ENCODE peak calls at places on chromosomes 6 and 20, in four cellular contexts. F is breast epithelium, K is sigmoid colon, H is GM12878. W is an unnamed sample.

GRCh38 chr6:135722182-135722581 is 129.3 kb upstream of the PDE7B start:
- DNase-seq in F (no peak), K (no peak), H (no peak), W (no peak)

GRCh38 chr6:14596410-14596809 is 478.8 kb downstream of the CD83 start:
- DNase-seq in F (no peak), K (peak), H (no peak), W (no peak)

GRCh38 chr20:51156796-51157119 is 133.9 kb upstream of the KCNG1 start:
- DNase-seq in F (no peak), K (no peak), H (no peak), W (no peak)

GRCh38 chr20:49938173-49939163 is 2.3 kb downstream of the RNF114 start:
- DNase-seq in F (no peak), K (peak), H (no peak), W (no peak)

GRCh38 chr6:138504764-138505689 is 5.7 kb upstream of the NHSL1 start:
- DNase-seq in F (no peak), K (no peak), H (no peak), W (no peak)

GRCh38 chr6:122145741-122146240 is 253.7 kb upstream of the HSF2 start:
- DNase-seq in F (no peak), K (no peak), H (no peak), W (no peak)

GRCh38 chr6:28585335-28585734 is 59.7 kb downstream of the GPX5 start:
- DNase-seq in F (no peak), K (no peak), H (no peak), W (no peak)

GRCh38 chr6:25699649-25700048 is 47.6 kb downstream of the SCGN start:
- DNase-seq in F (no peak), K (no peak), H (no peak), W (no peak)

GRCh38 chr6:13452346-13453171 is 34.8 kb downstream of the GFOD1 start:
- DNase-seq in F (no peak), K (peak), H (no peak), W (no peak)

GRCh38 chr6:170174771-170175643 is 115.9 kb downstream of the DLL1 start:
- DNase-seq in F (peak), K (no peak), H (no peak), W (no peak)

GRCh38 chr20:20824924-20825584 is 112.6 kb upstream of the RALGAPA2 start:
- DNase-seq in F (peak), K (peak), H (peak), W (peak)

GRCh38 chr6:150142657-150143501 is at the start of gene PPP1R14C:
- DNase-seq in F (no peak), K (no peak), H (no peak), W (peak)

GRCh38 chr6:151475653-151476523 is 17.9 kb upstream of the CCDC170 start:
- DNase-seq in F (no peak), K (no peak), H (no peak), W (no peak)

GRCh38 chr20:62829231-62830230 is 12.7 kb downstream of the COL9A3 start:
- DNase-seq in F (no peak), K (no peak), H (no peak), W (no peak)

GRCh38 chr20:39823239-39823638 is 861.1 kb downstream of the DHX35 start:
- DNase-seq in F (no peak), K (no peak), H (no peak), W (no peak)

GRCh38 chr6:89611666-89612065 is 26.9 kb downstream of the LYRM2 start:
- DNase-seq in F (no peak), K (no peak), H (no peak), W (no peak)

GRCh38 chr6:169638915-169639314 is 62.9 kb downstream of the WDR27 start:
- DNase-seq in F (no peak), K (no peak), H (no peak), W (no peak)

GRCh38 chr20:34768105-34768504 is 57.3 kb downstream of the NCOA6 start:
- DNase-seq in F (no peak), K (no peak), H (no peak), W (no peak)

GRCh38 chr20:37383229-37383989 is 37.5 kb downstream of the SRC start:
- DNase-seq in F (no peak), K (peak), H (no peak), W (no peak)

GRCh38 chr6:164396071-164397047 is 913.0 kb downstream of the C6orf118 start:
- DNase-seq in F (no peak), K (no peak), H (no peak), W (no peak)

GRCh38 chr6:37785002-37785687 is 34.4 kb upstream of the ZFAND3 start:
- DNase-seq in F (no peak), K (no peak), H (no peak), W (no peak)

GRCh38 chr20:38497246-38497645 is 24.6 kb downstream of the RALGAPB start:
- DNase-seq in F (no peak), K (no peak), H (no peak), W (no peak)

GRCh38 chr6:33875696-33876095 is 71.9 kb upstream of the MLN start:
- DNase-seq in F (no peak), K (no peak), H (no peak), W (no peak)

GRCh38 chr6:45959534-45960195 is 56.0 kb downstream of the CLIC5 start:
- DNase-seq in F (no peak), K (no peak), H (no peak), W (no peak)

GRCh38 chr6:33419580-33420492 is at the start of gene SYNGAP1:
- DNase-seq in F (no peak), K (peak), H (no peak), W (no peak)

GRCh38 chr20:22312744-22313346 is 271.5 kb downstream of the FOXA2 start:
- DNase-seq in F (no peak), K (no peak), H (no peak), W (no peak)

GRCh38 chr6:138307816-138308727 is 69.6 kb upstream of the SMIM28 start:
- DNase-seq in F (no peak), K (peak), H (no peak), W (no peak)

GRCh38 chr6:108080010-108080780 is 5.7 kb upstream of the OSTM1 start:
- DNase-seq in F (no peak), K (no peak), H (no peak), W (no peak)

GRCh38 chr6:149221774-149222070 is 95.8 kb upstream of the TAB2 start:
- DNase-seq in F (no peak), K (no peak), H (no peak), W (no peak)

GRCh38 chr6:14799928-14800327 is 445.9 kb upstream of the JARID2 start:
- DNase-seq in F (no peak), K (peak), H (peak), W (no peak)

GRCh38 chr20:53657732-53658131 is 64.1 kb upstream of the ZNF217 start:
- DNase-seq in F (no peak), K (no peak), H (no peak), W (no peak)

GRCh38 chr20:45919536-45919933 is 7.6 kb upstream of the PLTP start:
- DNase-seq in F (no peak), K (peak), H (no peak), W (no peak)

GRCh38 chr6:143107440-143107839 is 46.8 kb downstream of the AIG1 start:
- DNase-seq in F (no peak), K (no peak), H (no peak), W (no peak)

DNA sequence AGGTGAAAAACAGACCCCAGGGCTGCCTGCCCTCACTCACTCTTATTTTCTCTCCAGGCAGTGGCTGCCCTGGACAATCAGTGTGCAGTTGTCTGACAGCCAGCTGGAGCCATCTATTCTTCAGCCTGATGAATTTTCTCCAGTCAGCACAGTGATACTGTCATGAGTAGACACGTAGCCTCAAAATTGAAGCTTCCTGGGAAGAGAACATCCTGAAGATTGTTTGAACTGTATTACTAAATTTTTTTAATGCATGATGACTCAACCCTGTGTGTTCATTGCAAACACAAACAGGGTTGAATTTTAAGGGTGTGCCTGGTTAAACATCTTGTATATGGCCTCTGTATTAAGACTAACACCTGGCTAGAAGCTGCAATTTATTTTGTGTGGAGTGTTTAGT is 49.8 kb upstream of the STXBP5 start:
- DNase-seq in F (no peak), K (no peak), H (no peak), W (no peak)
- TF ChIP-seq POLR2AphosphoS5 in F (no peak), K (no peak), H (no peak), W (no peak)

DNA sequence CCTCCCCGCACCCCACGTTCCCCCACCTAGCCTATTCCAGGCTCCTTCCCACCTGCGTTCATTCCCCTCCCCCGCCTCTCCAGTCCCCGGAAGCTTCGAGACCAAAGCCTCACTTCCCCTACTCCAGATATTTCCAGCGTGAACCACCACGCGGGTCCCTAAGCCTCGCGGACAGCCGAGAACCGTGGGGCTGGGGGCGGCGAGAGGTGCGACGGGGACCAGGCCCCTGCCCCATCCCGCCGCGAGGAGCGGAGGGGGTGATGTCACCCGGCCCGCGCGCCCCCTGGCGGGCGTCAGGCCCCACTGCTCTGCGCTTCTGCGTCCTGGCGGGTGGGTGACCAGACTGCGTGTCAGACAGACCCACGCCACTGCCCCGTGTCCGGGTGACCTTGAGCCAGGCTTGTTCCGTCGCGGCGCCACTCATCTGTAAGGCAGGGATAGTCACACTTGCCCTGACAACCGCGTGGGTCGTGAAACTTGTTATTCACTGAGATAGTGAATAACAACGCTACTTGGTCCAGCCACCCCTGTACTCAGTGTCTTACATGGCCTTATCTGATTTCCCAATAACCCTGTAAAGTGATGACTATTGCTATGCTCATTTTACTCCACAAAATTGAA is 9.0 kb upstream of the HSP90AB1 start:
- DNase-seq in F (peak), K (peak), H (no peak), W (peak)
- TF ChIP-seq POLR2AphosphoS5 in F (peak), K (no peak), H (no peak), W (no peak)

GRCh38 chr20:64102647-64103354 is 4.6 kb downstream of the NPBWR2 start:
- DNase-seq in F (no peak), K (no peak), H (no peak), W (no peak)
- TF ChIP-seq POLR2AphosphoS5 in F (no peak), K (no peak), H (no peak), W (no peak)

DNA sequence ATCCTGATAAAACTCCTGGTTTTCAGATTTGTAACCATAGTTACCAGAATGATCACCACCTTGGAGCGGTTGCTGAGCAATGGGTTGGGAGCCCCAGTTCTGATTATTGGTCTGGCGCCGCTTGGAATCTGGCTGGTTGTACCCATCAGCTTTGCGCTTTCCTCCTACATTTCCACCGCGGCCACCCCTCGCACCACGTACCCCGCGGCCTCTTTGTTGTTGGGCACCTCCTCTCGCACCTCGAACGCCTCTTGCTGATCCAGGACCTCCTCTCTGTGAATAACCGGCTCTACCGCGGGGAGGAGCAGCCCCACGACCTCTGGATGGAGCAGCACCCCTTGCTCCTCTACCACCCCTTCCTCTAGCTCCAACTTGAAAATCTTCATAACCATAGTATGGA is 21.1 kb upstream of the SNX14 start:
- DNase-seq in F (no peak), K (no peak), H (no peak), W (no peak)
- TF ChIP-seq POLR2AphosphoS5 in F (no peak), K (no peak), H (peak), W (peak)

DNA sequence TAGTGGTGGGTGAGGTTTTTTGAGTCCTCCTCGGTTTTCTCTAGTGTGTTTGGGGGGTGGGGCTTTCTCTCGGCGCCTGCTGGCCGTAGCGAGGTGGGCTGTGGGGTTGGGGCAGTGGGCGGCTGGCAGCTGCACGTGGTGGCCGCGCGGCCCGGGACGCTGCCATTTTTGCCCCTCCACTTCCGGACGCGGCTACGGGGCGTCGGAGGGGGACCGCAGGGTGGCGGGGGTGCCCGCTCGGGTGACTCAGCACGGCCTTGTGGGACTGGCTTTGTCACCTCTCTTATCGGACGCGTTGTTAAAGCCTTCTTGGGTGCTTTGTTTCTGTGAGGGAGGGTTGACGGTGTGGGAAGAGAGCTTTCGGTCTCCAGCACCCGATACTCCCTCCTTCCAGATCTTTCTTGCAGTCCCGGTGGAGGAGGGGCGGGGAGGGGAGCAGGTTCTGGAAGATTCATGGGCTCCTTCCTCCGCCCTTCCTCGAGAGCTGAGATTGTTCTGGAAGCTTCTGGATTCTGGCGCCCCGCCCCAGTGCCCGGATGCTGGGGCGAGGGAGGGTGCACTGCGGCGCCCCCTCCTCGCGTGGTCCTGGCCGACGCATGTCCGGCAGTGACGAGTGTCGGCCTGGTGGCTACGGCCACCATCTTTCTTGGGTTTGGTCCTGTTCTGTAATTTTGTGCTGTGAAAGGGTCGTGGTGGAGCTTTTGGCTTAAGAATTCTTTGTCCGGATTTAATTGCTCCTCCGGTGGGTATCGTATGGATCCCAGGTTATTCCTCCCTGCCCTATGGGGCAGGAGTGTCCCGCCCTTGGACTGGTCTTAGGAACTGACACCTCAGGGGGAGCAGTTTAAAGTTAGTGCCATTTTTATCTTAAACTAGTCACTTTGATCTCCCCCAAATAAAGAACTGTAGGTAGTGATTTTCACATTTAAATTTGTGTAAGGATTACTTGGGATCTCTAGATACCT is 719 bp downstream of the HSP90AB1 start:
- DNase-seq in F (peak), K (peak), H (no peak), W (no peak)
- TF ChIP-seq POLR2AphosphoS5 in F (no peak), K (peak), H (peak), W (no peak)

GRCh38 chr20:17963114-17963897 is 5.3 kb downstream of the SNX5 start:
- DNase-seq in F (no peak), K (no peak), H (no peak), W (no peak)

GRCh38 chr20:17961600-17961965 is 7.0 kb downstream of the SNX5 start:
- DNase-seq in F (no peak), K (no peak), H (no peak), W (no peak)

GRCh38 chr20:17958326-17959256 is 10.0 kb downstream of the SNX5 start:
- DNase-seq in F (no peak), K (no peak), H (no peak), W (no peak)

GRCh38 chr20:17959257-17959627 is 9.4 kb downstream of the SNX5 start:
- DNase-seq in F (no peak), K (no peak), H (no peak), W (no peak)

GRCh38 chr20:17960927-17961599 is 7.5 kb downstream of the SNX5 start:
- DNase-seq in F (no peak), K (peak), H (no peak), W (no peak)
- TF ChIP-seq POLR2AphosphoS5 in F (peak), K (peak), H (peak), W (peak)

GRCh38 chr6:4958624-4959023 is 45.2 kb downstream of the RPP40 start:
- DNase-seq in F (no peak), K (no peak), H (no peak), W (no peak)

GRCh38 chr6:4961322-4962168 is 42.3 kb downstream of the RPP40 start:
- DNase-seq in F (no peak), K (no peak), H (no peak), W (no peak)

GRCh38 chr6:4956625-4957024 is 47.2 kb downstream of the RPP40 start:
- DNase-seq in F (no peak), K (no peak), H (no peak), W (no peak)

GRCh38 chr6:4953440-4953839 is 50.4 kb downstream of the RPP40 start:
- DNase-seq in F (no peak), K (no peak), H (no peak), W (no peak)

GRCh38 chr6:4957521-4958231 is 46.2 kb downstream of the RPP40 start:
- DNase-seq in F (no peak), K (no peak), H (no peak), W (no peak)
- TF ChIP-seq POLR2AphosphoS5 in F (no peak), K (no peak), H (no peak), W (no peak)

GRCh38 chr6:7557652-7558051 is 16.2 kb downstream of the DSP start:
- DNase-seq in F (no peak), K (no peak), H (no peak), W (no peak)
- TF ChIP-seq POLR2AphosphoS5 in F (no peak), K (no peak), H (no peak), W (no peak)

DNA sequence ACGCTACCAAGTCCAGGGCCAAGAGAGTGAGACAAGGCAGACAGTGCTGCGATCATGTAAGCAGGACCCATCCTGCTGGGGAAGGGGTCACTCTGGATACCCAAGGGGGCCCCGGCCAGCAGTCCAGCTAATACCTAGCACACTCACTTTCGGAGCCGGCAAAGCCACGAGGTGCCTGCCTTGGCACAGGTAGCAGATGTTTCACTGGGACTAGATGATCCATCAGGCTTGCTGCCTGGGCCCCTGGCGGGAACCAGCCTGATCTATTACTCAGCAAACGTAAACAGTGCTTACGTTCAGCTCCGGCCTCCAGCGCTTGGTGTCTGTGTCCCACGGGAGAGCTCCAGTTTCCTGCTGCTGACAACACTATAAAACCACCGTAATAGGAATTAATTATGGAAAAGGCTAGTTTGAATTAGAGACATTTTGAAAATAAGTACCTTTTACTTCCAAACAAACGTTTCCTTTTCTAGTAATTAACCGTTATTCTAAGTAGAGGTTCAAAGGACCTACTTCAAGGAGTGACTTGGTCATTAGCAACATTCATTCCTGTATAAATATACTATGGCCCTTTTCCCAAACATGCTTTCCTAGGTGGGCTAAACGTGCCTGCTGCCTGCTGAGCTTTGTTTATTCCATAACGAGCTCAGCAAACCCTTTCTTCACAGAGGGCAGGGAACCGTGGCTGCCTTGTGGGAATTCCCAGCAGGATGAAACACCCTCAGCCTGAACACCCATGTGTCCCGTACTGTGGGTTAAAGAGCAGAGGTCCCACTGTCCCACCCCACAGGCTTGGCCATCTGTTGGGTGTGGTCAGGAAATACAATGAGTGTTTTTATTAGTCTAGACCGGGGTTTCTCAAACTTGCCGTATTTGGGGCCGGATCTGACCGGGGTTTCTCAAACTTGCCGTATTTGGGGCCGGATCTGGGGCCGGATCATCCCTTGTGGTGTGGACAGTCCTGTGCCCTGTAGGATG is 18.4 kb downstream of the SLC22A23 start:
- DNase-seq in F (peak), K (peak), H (no peak), W (no peak)
- TF ChIP-seq POLR2AphosphoS5 in F (no peak), K (no peak), H (no peak), W (no peak)

W was measured in GM12892.